ENCODE peak calls at places on chromosome 1, in four cellular contexts. V is G401; A is A172; T is naive thymus-derived CD8-positive, alpha-beta T cell. N is an unnamed sample.

GRCh38 chr1:24191860-24192259 is 4.8 kb upstream of the IFNLR1 start:
- DNase-seq in A (peak; percentile 64), V (no peak), T (no peak), N (no peak)

GRCh38 chr1:199774433-199775089 is 252.9 kb upstream of the NR5A2 start:
- DNase-seq in T (no peak), A (peak; percentile 45), V (no peak), N (no peak)

GRCh38 chr1:198939286-198939685 is 300.4 kb downstream of the PTPRC start:
- DNase-seq in V (no peak), T (no peak), A (no peak), N (no peak)

GRCh38 chr1:204730826-204731459 is 45.4 kb upstream of the LRRN2 start:
- DNase-seq in A (no peak), T (no peak), V (no peak), N (no peak)

GRCh38 chr1:206725053-206725963 is 40.6 kb downstream of the MAPKAPK2 start:
- DNase-seq in V (peak; percentile 49), T (peak; percentile 52), A (no peak), N (peak; percentile 61)

GRCh38 chr1:158112994-158113758 is 67.5 kb upstream of the CD1D start:
- DNase-seq in V (no peak), T (peak; percentile 33), A (no peak), N (peak; percentile 14)

GRCh38 chr1:116153692-116154031 is 42.5 kb downstream of the MAB21L3 start:
- DNase-seq in A (no peak), V (no peak), T (no peak), N (no peak)

GRCh38 chr1:205430631-205431305 is 8.9 kb upstream of the LEMD1 start:
- DNase-seq in T (peak; percentile 61), V (peak; percentile 68), A (peak; percentile 50), N (peak; percentile 54)

GRCh38 chr1:168728452-168729404 is at the start of gene DPT:
- DNase-seq in T (no peak), V (no peak), A (no peak), N (no peak)

GRCh38 chr1:62159940-62160348 is 34.7 kb upstream of the L1TD1 start:
- DNase-seq in A (no peak), T (no peak), V (peak; percentile 66), N (no peak)